ENCODE peak calls at places on chromosomes 4 and X, in seven cellular contexts. Q, X, B, Y, G, R and A are unnamed samples.

GRCh38 chrX:130869239-130869638 is 33.8 kb downstream of the ENOX2 start:
- DNase-seq in R (no peak), Q (no peak), X (no peak), B (no peak), G (no peak), Y (no peak), A (no peak)

GRCh38 chrX:13283968-13284914 is 35.6 kb downstream of the ATXN3L start:
- DNase-seq in Q (no peak), G (no peak), B (no peak), Y (peak), R (no peak), X (no peak), A (no peak)

GRCh38 chrX:131802836-131803626 is 220.1 kb upstream of the STK26 start:
- DNase-seq in Y (peak), B (peak), G (no peak), R (no peak), X (no peak), Q (peak), A (peak)

GRCh38 chrX:46327229-46328081 is 217.8 kb downstream of the ZNF674 start:
- DNase-seq in B (peak), Q (peak), X (no peak), R (no peak), Y (no peak), G (no peak), A (no peak)

GRCh38 chr4:13233755-13234154 is 250.4 kb downstream of the RAB28 start:
- DNase-seq in Y (no peak), B (no peak), X (no peak), Q (no peak), R (no peak), G (no peak), A (no peak)

GRCh38 chrX:149717803-149718202 is 5.9 kb downstream of the MAGEA11 start:
- DNase-seq in R (peak), X (no peak), G (no peak), Y (no peak), B (no peak), Q (no peak), A (no peak)

GRCh38 chr4:181225616-181226261 is 1017.5 kb upstream of the TENM3 start:
- DNase-seq in R (no peak), X (no peak), B (no peak), G (no peak), Y (no peak), Q (no peak), A (no peak)

GRCh38 chrX:47093248-47093647 is 15.0 kb downstream of the RGN start:
- DNase-seq in Q (no peak), R (no peak), B (no peak), G (no peak), X (no peak), Y (no peak), A (no peak)

GRCh38 chr4:34771632-34772031 is 1472.7 kb downstream of the ARAP2 start:
- DNase-seq in R (no peak), Q (no peak), B (no peak), X (no peak), G (no peak), Y (no peak), A (no peak)

GRCh38 chrX:14673764-14674163 is 144.4 kb downstream of the GLRA2 start:
- DNase-seq in R (no peak), Q (no peak), X (no peak), G (no peak), B (no peak), Y (no peak), A (peak)

GRCh38 chr4:128228778-128229457 is 58.7 kb downstream of the PGRMC2 start:
- DNase-seq in X (no peak), G (no peak), B (no peak), Y (no peak), Q (no peak), R (no peak), A (no peak)

GRCh38 chrX:17242470-17242869 is 132.5 kb upstream of the NHS start:
- DNase-seq in Y (peak), Q (peak), B (peak), R (no peak), G (no peak), X (peak), A (no peak)

GRCh38 chrX:56792270-56793111 is 63.4 kb downstream of the NBDY start:
- DNase-seq in Q (peak), B (no peak), R (peak), X (peak), G (no peak), Y (no peak), A (no peak)
- TF ChIP-seq POLR2A in Q (no peak), B (no peak), R (no peak), X (no peak), G (no peak), Y (no peak), A (no peak)

DNA sequence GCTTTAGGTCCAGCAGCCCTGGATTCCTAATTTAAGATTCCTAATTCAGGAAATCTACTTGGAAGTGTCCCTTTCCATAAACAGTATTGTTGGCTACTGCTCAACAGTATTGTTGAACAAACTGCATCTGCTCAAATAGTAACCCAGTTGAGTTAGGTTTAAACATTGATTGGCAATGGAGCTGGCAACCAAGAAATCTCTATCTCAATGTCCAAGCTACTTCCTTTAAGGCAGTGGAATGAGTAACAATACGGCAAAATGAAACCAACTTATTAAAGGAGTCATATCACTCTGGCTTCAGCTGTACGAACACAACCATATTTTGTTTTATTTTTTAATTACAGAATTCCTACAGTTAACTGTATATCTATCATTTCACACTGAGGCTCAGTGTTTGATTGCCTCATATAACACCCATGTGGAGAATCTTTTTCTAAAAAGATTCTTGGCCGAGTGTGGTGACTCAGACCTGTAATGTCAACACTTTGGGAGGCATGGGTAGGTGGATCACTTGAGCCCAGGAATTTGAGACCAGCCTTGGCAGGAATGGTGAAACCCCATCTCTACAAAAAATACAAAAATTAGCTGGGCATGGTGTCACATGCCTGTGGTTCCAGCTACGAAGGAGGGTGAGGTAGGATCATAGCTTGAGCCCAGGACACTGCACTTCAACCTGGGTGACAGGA is 71.7 kb upstream of the IL13RA1 start:
- DNase-seq in X (no peak), Q (no peak), R (no peak), Y (no peak), B (no peak), G (no peak), A (peak)
- TF ChIP-seq POLR2A in X (no peak), Q (no peak), R (no peak), Y (no peak), B (no peak), G (no peak), A (no peak)

GRCh38 chr4:124712417-124713212 is at the start of gene ANKRD50:
- DNase-seq in X (peak), Y (peak), B (peak), R (peak), G (peak), Q (peak), A (peak)
- TF ChIP-seq POLR2A in X (peak), Y (peak), B (peak), R (peak), G (peak), Q (no peak), A (peak)

GRCh38 chr4:72974694-72975487 is 94.6 kb downstream of the COX18 start:
- DNase-seq in Q (no peak), G (no peak), X (no peak), R (no peak), Y (no peak), B (no peak), A (no peak)
- TF ChIP-seq POLR2A in Q (no peak), G (no peak), X (no peak), R (no peak), Y (no peak), B (no peak), A (no peak)

GRCh38 chr4:52659722-52660261 is 691 bp upstream of the USP46 start:
- DNase-seq in R (no peak), X (peak), Q (peak), Y (peak), G (peak), B (peak), A (no peak)
- TF ChIP-seq POLR2A in R (no peak), X (no peak), Q (no peak), Y (no peak), G (no peak), B (no peak), A (no peak)

GRCh38 chrX:55030490-55031285 is at the start of gene ALAS2:
- DNase-seq in Q (no peak), Y (no peak), G (no peak), X (no peak), R (no peak), B (no peak), A (no peak)
- TF ChIP-seq POLR2A in Q (no peak), Y (no peak), G (no peak), X (no peak), R (no peak), B (no peak), A (no peak)

DNA sequence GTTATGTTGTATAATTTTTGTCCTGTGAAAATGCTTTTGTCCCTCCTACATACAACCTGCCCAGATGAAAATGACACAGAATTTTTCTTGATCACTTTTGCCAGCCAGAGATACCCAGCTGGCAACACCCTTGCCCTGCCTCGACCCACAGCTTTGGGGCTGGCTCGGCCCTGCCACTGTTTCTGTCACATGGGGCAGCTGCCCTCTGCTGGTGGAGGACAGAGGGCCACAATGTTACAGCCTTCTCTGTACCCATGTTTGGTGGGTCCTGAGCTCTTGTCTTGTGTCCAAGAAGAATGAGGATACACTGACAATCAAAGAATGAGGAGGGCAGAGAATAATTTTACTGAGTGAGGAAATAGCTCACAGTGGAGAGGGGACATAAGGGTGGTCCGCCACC is 31.1 kb downstream of the BMP15 start:
- DNase-seq in G (peak), X (no peak), Y (no peak), B (no peak), R (no peak), Q (no peak), A (no peak)
- TF ChIP-seq POLR2A in G (no peak), X (no peak), Y (no peak), B (no peak), R (no peak), Q (no peak), A (no peak)

GRCh38 chr4:2536193-2537010 is at the start of gene FAM193A:
- DNase-seq in Y (peak), X (peak), B (peak), R (peak), Q (peak), G (peak), A (peak)
- TF ChIP-seq POLR2A in Y (peak), X (peak), B (peak), R (peak), Q (no peak), G (peak), A (peak)